ENCODE peak calls at places on chromosomes 4 and X, in five cellular contexts. K is H9, P is dorsolateral prefrontal cortex, O is coronary artery, J is right atrium auricular region. F is an unnamed sample.

GRCh38 chr4:48445704-48446103 is 37.4 kb upstream of the SLC10A4 start:
- DNase-seq in K (no peak), O (no peak), J (no peak), P (no peak), F (no peak)

GRCh38 chr4:185011408-185011807 is 6.9 kb upstream of the HELT start:
- DNase-seq in K (peak; percentile 71), J (no peak), P (no peak), O (no peak), F (peak; percentile 72)

GRCh38 chr4:73897380-73898136 is 28.4 kb downstream of the CXCL1 start:
- DNase-seq in O (no peak), K (no peak), J (no peak), P (no peak), F (no peak)

GRCh38 chr4:7860600-7861158 is 79.0 kb downstream of the AFAP1 start:
- DNase-seq in J (no peak), O (no peak), K (no peak), P (no peak), F (no peak)

GRCh38 chr4:110595583-110595982 is 27.3 kb downstream of the PITX2 start:
- DNase-seq in J (no peak), K (no peak), O (no peak), P (no peak), F (no peak)

GRCh38 chrX:53421772-53422090 is 723 bp downstream of the SMC1A start:
- DNase-seq in P (no peak), O (no peak), J (no peak), K (no peak), F (no peak)

GRCh38 chr4:101265816-101266172 is 81.5 kb downstream of the PPP3CA start:
- DNase-seq in O (no peak), J (no peak), P (no peak), K (no peak), F (no peak)

GRCh38 chrX:129540068-129540653 is at the start of gene OCRL:
- DNase-seq in O (peak; percentile 76), P (peak; percentile 65), K (peak; percentile 76), J (peak; percentile 68), F (peak; percentile 88)

GRCh38 chr4:147950261-147950660 is 218.4 kb downstream of the ARHGAP10 start:
- DNase-seq in O (no peak), J (no peak), K (no peak), P (no peak), F (no peak)

GRCh38 chrX:119497185-119497584 is 28.9 kb downstream of the SLC25A5 start:
- DNase-seq in P (no peak), O (no peak), J (no peak), K (no peak), F (no peak)

GRCh38 chrX:119500061-119500800 is 32.0 kb downstream of the SLC25A5 start:
- DNase-seq in O (no peak), K (no peak), J (no peak), P (no peak), F (no peak)

GRCh38 chrX:119496521-119496829 is 28.2 kb downstream of the SLC25A5 start:
- DNase-seq in K (no peak), J (no peak), O (no peak), P (no peak), F (no peak)

GRCh38 chrX:119492463-119492862 is 24.2 kb downstream of the SLC25A5 start:
- DNase-seq in J (no peak), K (no peak), P (no peak), O (no peak), F (no peak)

DNA sequence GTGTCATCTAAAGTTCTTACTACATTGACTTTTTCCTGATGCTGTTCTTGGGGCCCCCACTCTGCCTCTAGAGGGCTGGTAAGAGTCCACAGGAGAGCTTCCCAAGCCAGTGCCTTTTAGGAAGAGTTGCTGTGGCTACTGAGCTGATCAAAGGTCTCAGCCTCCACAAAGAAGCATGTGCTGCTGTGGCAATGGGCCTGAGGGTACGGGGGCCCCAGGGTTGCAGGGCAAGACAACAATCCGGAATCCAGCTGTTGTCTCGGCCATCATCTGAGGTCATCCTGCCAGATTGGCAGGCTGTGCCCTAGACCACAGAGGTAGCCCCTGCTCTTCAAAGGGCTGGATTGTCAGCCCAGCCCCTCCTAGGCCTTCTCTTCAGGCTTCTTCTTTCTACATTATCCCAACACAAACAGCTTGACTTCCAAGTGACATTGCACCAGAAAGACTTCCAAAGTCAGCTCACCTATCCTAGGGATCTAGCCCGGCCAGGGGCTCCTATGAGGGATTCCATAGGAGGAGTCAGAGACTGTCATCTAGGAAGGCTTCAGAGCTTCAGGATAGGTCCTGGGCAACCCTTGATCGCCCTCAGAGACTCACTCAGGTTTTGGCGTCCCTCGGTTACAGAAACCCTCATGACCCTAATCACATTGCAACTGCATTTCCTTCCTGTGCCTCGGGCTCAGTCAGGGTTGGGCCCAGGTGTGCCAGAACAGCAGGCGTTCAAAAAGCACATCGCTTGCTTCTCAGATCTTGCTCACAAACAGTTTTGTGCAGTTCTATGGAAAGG is 27.7 kb downstream of the SLC25A5 start:
- DNase-seq in P (no peak), J (no peak), K (no peak), O (no peak), F (no peak)
- TF ChIP-seq CTCF in P (no peak), J (no peak), K (no peak), O (no peak), F (no peak)

DNA sequence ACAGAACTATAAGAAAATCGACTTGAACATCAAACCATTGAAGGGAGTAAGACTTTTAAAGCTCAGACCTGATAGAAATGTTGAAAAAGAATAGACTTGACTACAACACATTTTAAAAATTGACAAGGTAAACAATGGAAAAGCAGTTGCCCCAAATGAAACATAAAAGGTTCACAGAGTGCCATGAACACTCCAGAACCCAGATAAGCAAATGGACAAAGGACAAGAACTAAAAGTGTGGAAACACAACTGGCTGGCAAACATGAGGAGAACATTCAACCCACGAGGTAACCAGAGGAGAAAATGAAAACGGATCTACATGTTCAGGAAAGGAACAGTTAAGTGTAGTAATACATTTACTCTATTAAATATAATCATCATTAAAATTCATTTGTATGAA is 26.5 kb downstream of the SCARB2 start:
- DNase-seq in P (no peak), O (no peak), J (no peak), K (no peak), F (no peak)
- TF ChIP-seq CTCF in P (no peak), O (no peak), J (no peak), K (no peak), F (no peak)

GRCh38 chrX:103831342-103831802 is 685 bp downstream of the RAB9B start:
- DNase-seq in K (no peak), P (no peak), J (no peak), O (no peak), F (no peak)

GRCh38 chrX:103830848-103831247 is 1.2 kb downstream of the RAB9B start:
- DNase-seq in J (no peak), O (no peak), K (no peak), P (peak; percentile 31), F (no peak)

GRCh38 chrX:103828529-103828928 is 3.5 kb downstream of the RAB9B start:
- DNase-seq in J (no peak), K (no peak), O (no peak), P (no peak), F (no peak)

GRCh38 chrX:103823591-103823990 is 8.5 kb downstream of the RAB9B start:
- DNase-seq in K (no peak), J (no peak), P (no peak), O (no peak), F (no peak)

DNA sequence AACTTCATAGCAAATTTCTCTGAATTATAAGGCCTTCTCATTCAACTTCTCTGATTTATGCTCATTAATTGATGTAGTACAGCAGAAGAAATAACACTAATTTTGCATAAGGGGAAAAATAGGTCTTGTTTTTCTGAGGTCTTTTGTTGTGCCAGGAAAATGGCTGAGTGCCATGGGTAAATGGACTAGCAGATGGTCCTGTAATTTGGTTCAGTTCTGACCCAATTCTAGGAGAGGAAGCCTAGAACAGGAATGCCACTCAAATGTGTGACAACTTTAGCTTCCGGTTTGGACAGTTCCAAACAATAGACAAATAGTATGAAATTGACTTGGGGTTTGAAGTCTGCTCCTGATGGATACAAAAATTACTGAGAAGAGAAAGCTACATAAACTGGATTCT is 6.2 kb downstream of the RAB9B start:
- DNase-seq in K (no peak), O (no peak), P (no peak), J (no peak), F (no peak)
- TF ChIP-seq CTCF in K (no peak), O (no peak), P (no peak), J (no peak), F (no peak)

GRCh38 chr4:173556398-173557131 is 26.5 kb upstream of the HAND2 start:
- DNase-seq in P (no peak), K (no peak), J (no peak), O (no peak), F (no peak)
- TF ChIP-seq CTCF in P (no peak), K (no peak), J (no peak), O (no peak), F (no peak)

DNA sequence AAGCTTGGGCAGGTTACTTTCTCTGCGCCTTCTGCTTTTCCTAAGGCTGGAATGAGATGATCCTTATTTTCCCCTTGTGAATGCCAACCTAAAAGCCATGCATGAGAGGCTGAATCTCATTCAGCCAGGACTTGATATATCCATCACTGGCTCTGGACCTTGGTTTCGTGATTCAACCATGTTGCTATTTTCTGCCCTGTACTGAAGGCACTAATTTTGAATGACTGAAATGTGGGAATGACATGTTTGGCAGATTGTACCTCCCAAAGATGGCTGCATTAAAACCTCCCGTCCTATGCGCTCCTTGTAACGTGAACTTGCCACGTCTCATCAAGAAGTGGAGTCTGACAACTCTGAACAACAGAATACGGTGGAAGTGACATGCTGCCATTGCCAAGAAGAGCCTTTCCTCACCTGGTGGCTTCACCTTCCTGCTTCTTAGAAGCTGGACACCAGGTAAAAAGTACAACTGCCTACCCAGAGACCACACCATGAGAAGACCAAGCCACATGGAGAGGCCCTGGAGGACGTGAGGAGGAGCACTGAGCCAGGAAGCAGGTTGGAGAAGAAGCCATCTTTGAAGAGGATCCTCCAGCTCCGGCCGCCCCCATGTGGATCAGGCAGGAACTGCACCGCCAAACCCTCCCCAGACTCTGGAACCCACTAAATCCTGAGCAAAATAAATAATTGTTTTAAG is 174.5 kb downstream of the NSUN7 start:
- DNase-seq in O (no peak), P (peak; percentile 62), J (peak; percentile 79), K (peak; percentile 63), F (peak; percentile 83)
- TF ChIP-seq CTCF in O (peak; percentile 74), P (peak; percentile 84), J (peak; percentile 91), K (peak; percentile 90), F (peak; percentile 89)